ENCODE peak calls at places on chromosomes 13 and 19, in nine cellular contexts. One of them, this sample, is unnamed.

GRCh38 chr19:50772408-50773311 is 2.4 kb downstream of the GPR32 start:
- DNase-seq in cardiac muscle cell: no peak
- DNase-seq in lower lobe of right lung: no peak
- DNase-seq in GM20000: no peak
- DNase-seq in fibroblast of the aortic adventitia: peak; percentile 18
- DNase-seq in foreskin fibroblast: peak; percentile 27
- DNase-seq in Peyer's patch: no peak
- DNase-seq in stomach: no peak
- DNase-seq in activated B cell treated with CpG ODN at 0.5 μM for 24 hours: no peak
- DNase-seq in this sample: no peak

GRCh38 chr19:39327990-39328705 is 7.5 kb upstream of the LRFN1 start:
- DNase-seq in cardiac muscle cell: peak; percentile 89
- DNase-seq in lower lobe of right lung: peak; percentile 89
- DNase-seq in GM20000: peak; percentile 83
- DNase-seq in fibroblast of the aortic adventitia: peak; percentile 77
- DNase-seq in foreskin fibroblast: peak; percentile 85
- DNase-seq in Peyer's patch: peak; percentile 92
- DNase-seq in stomach: peak; percentile 91
- DNase-seq in activated B cell treated with CpG ODN at 0.5 μM for 24 hours: peak; percentile 77
- DNase-seq in this sample: peak; percentile 86

GRCh38 chr19:10936661-10937084 is 8.1 kb downstream of the TIMM29 start:
- DNase-seq in cardiac muscle cell: peak; percentile 92
- DNase-seq in lower lobe of right lung: no peak
- DNase-seq in GM20000: peak; percentile 66
- DNase-seq in fibroblast of the aortic adventitia: peak; percentile 89
- DNase-seq in foreskin fibroblast: peak; percentile 84
- DNase-seq in Peyer's patch: peak; percentile 70
- DNase-seq in stomach: peak; percentile 41
- DNase-seq in activated B cell treated with CpG ODN at 0.5 μM for 24 hours: no peak
- DNase-seq in this sample: peak; percentile 33

GRCh38 chr19:38359242-38360021 is 14.9 kb upstream of the PSMD8 start:
- DNase-seq in cardiac muscle cell: no peak
- DNase-seq in lower lobe of right lung: no peak
- DNase-seq in GM20000: no peak
- DNase-seq in fibroblast of the aortic adventitia: no peak
- DNase-seq in foreskin fibroblast: no peak
- DNase-seq in Peyer's patch: no peak
- DNase-seq in stomach: no peak
- DNase-seq in activated B cell treated with CpG ODN at 0.5 μM for 24 hours: no peak
- DNase-seq in this sample: no peak

GRCh38 chr13:51723529-51723928 is 80.4 kb downstream of the DHRS12 start:
- DNase-seq in cardiac muscle cell: no peak
- DNase-seq in lower lobe of right lung: no peak
- DNase-seq in GM20000: no peak
- DNase-seq in fibroblast of the aortic adventitia: no peak
- DNase-seq in foreskin fibroblast: no peak
- DNase-seq in Peyer's patch: no peak
- DNase-seq in stomach: no peak
- DNase-seq in activated B cell treated with CpG ODN at 0.5 μM for 24 hours: no peak
- DNase-seq in this sample: no peak

GRCh38 chr13:31160857-31161582 is 684 bp downstream of the HSPH1 start:
- DNase-seq in cardiac muscle cell: peak; percentile 86
- DNase-seq in lower lobe of right lung: peak; percentile 73
- DNase-seq in GM20000: peak; percentile 56
- DNase-seq in fibroblast of the aortic adventitia: peak; percentile 73
- DNase-seq in foreskin fibroblast: peak; percentile 79
- DNase-seq in Peyer's patch: peak; percentile 78
- DNase-seq in stomach: peak; percentile 60
- DNase-seq in activated B cell treated with CpG ODN at 0.5 μM for 24 hours: peak; percentile 55
- DNase-seq in this sample: peak; percentile 45

GRCh38 chr19:58001895-58002369 is 688 bp downstream of the ZNF606 start:
- DNase-seq in cardiac muscle cell: peak; percentile 45
- DNase-seq in lower lobe of right lung: no peak
- DNase-seq in GM20000: peak; percentile 44
- DNase-seq in fibroblast of the aortic adventitia: peak; percentile 14
- DNase-seq in foreskin fibroblast: no peak
- DNase-seq in Peyer's patch: peak; percentile 48
- DNase-seq in stomach: no peak
- DNase-seq in activated B cell treated with CpG ODN at 0.5 μM for 24 hours: no peak
- DNase-seq in this sample: peak; percentile 21

GRCh38 chr13:30466841-30467252 is 1.1 kb upstream of the HMGB1 start:
- DNase-seq in cardiac muscle cell: no peak
- DNase-seq in lower lobe of right lung: no peak
- DNase-seq in GM20000: peak; percentile 28
- DNase-seq in fibroblast of the aortic adventitia: no peak
- DNase-seq in foreskin fibroblast: no peak
- DNase-seq in Peyer's patch: no peak
- DNase-seq in stomach: no peak
- DNase-seq in activated B cell treated with CpG ODN at 0.5 μM for 24 hours: no peak
- DNase-seq in this sample: no peak

GRCh38 chr19:15550847-15551182 is 42.5 kb downstream of the CYP4F22 start:
- DNase-seq in cardiac muscle cell: no peak
- DNase-seq in lower lobe of right lung: no peak
- DNase-seq in GM20000: no peak
- DNase-seq in fibroblast of the aortic adventitia: no peak
- DNase-seq in foreskin fibroblast: peak; percentile 3
- DNase-seq in Peyer's patch: no peak
- DNase-seq in stomach: no peak
- DNase-seq in activated B cell treated with CpG ODN at 0.5 μM for 24 hours: no peak
- DNase-seq in this sample: no peak

GRCh38 chr13:43924549-43925245 is 45.0 kb downstream of the LACC1 start:
- DNase-seq in cardiac muscle cell: no peak
- DNase-seq in lower lobe of right lung: no peak
- DNase-seq in GM20000: peak; percentile 16
- DNase-seq in fibroblast of the aortic adventitia: no peak
- DNase-seq in foreskin fibroblast: no peak
- DNase-seq in Peyer's patch: no peak
- DNase-seq in stomach: no peak
- DNase-seq in activated B cell treated with CpG ODN at 0.5 μM for 24 hours: no peak
- DNase-seq in this sample: no peak

DNA sequence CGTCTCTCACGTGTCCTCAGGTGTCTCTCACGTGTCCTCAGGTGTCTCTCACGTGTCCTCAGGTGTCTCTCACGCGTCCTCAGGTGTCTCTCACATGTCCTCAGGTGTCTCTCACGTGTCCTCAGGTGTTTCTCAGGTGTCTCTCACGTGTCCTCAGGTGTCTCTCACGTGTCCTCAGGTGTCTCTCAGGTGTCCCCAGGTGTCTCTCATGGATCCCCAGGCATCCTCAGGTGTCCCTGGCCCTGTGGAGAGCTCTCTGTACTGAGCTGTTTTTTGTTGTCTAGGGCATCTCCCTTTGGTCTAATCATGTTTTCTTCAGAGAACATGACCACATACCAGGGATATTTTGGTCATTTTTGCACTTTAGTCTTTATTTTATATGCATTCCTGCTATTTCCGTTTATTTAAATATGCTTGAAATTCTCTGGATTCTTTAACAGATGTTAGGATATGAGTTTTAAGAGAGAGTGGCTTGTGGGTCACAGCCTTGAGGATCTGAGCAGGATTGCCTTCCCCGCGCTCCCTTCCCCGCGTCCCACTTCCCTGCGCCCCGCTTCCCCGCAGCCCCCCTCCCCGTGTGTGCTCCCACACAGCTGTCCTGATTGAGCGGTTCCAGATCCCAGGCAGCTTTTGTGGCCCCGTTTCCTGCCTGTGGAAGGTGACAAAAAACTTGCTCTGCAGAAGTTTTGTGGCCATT is 31.9 kb downstream of the ATP4B start:
- DNase-seq in cardiac muscle cell: no peak
- DNase-seq in lower lobe of right lung: peak; percentile 20
- DNase-seq in GM20000: no peak
- DNase-seq in fibroblast of the aortic adventitia: peak; percentile 54
- DNase-seq in foreskin fibroblast: peak; percentile 43
- DNase-seq in Peyer's patch: no peak
- DNase-seq in stomach: no peak
- DNase-seq in activated B cell treated with CpG ODN at 0.5 μM for 24 hours: no peak
- DNase-seq in this sample: no peak
- TF ChIP-seq CTCF in cardiac muscle cell: no peak
- TF ChIP-seq CTCF in lower lobe of right lung: no peak
- TF ChIP-seq CTCF in GM20000: no peak
- TF ChIP-seq CTCF in fibroblast of the aortic adventitia: no peak
- TF ChIP-seq CTCF in foreskin fibroblast: no peak
- TF ChIP-seq CTCF in Peyer's patch: no peak
- TF ChIP-seq CTCF in stomach: no peak
- TF ChIP-seq CTCF in activated B cell treated with CpG ODN at 0.5 μM for 24 hours: no peak
- TF ChIP-seq CTCF in this sample: no peak

GRCh38 chr13:25679936-25680335 is 308.2 kb downstream of the ATP8A2 start:
- DNase-seq in cardiac muscle cell: no peak
- DNase-seq in lower lobe of right lung: no peak
- DNase-seq in GM20000: no peak
- DNase-seq in fibroblast of the aortic adventitia: no peak
- DNase-seq in foreskin fibroblast: no peak
- DNase-seq in Peyer's patch: no peak
- DNase-seq in stomach: no peak
- DNase-seq in activated B cell treated with CpG ODN at 0.5 μM for 24 hours: no peak
- DNase-seq in this sample: no peak

GRCh38 chr13:25677956-25678355 is 306.2 kb downstream of the ATP8A2 start:
- DNase-seq in cardiac muscle cell: no peak
- DNase-seq in lower lobe of right lung: no peak
- DNase-seq in GM20000: no peak
- DNase-seq in fibroblast of the aortic adventitia: no peak
- DNase-seq in foreskin fibroblast: no peak
- DNase-seq in Peyer's patch: no peak
- DNase-seq in stomach: no peak
- DNase-seq in activated B cell treated with CpG ODN at 0.5 μM for 24 hours: no peak
- DNase-seq in this sample: no peak

GRCh38 chr13:25679154-25679553 is 307.4 kb downstream of the ATP8A2 start:
- DNase-seq in cardiac muscle cell: no peak
- DNase-seq in lower lobe of right lung: no peak
- DNase-seq in GM20000: no peak
- DNase-seq in fibroblast of the aortic adventitia: no peak
- DNase-seq in foreskin fibroblast: no peak
- DNase-seq in Peyer's patch: no peak
- DNase-seq in stomach: no peak
- DNase-seq in activated B cell treated with CpG ODN at 0.5 μM for 24 hours: no peak
- DNase-seq in this sample: no peak

GRCh38 chr13:25675060-25675459 is 303.3 kb downstream of the ATP8A2 start:
- DNase-seq in cardiac muscle cell: no peak
- DNase-seq in lower lobe of right lung: no peak
- DNase-seq in GM20000: no peak
- DNase-seq in fibroblast of the aortic adventitia: no peak
- DNase-seq in foreskin fibroblast: no peak
- DNase-seq in Peyer's patch: no peak
- DNase-seq in stomach: no peak
- DNase-seq in activated B cell treated with CpG ODN at 0.5 μM for 24 hours: no peak
- DNase-seq in this sample: no peak

DNA sequence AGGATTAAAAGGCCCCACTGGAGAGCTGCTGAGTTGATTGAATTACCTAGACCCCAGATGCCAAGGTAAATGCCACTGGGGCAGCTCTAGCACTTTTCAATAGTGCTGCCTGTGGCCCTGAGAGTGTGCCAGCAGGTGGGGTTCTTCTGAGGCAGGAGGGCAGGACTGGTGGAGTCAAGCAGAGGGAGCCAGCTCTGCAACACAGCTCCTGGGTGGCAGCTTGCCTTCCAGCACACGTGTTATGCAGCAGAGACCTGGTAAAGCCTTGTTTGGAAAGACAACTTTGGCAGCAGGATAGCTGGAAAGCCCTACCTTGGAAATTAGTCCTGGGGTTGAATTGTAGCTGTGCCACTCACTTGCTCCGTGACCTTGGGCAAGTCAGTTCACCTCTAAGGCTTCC is 306.6 kb downstream of the ATP8A2 start:
- DNase-seq in cardiac muscle cell: no peak
- DNase-seq in lower lobe of right lung: no peak
- DNase-seq in GM20000: no peak
- DNase-seq in fibroblast of the aortic adventitia: no peak
- DNase-seq in foreskin fibroblast: no peak
- DNase-seq in Peyer's patch: no peak
- DNase-seq in stomach: peak; percentile 81
- DNase-seq in activated B cell treated with CpG ODN at 0.5 μM for 24 hours: no peak
- DNase-seq in this sample: peak; percentile 27
- TF ChIP-seq CTCF in cardiac muscle cell: no peak
- TF ChIP-seq CTCF in lower lobe of right lung: no peak
- TF ChIP-seq CTCF in GM20000: no peak
- TF ChIP-seq CTCF in fibroblast of the aortic adventitia: no peak
- TF ChIP-seq CTCF in foreskin fibroblast: no peak
- TF ChIP-seq CTCF in Peyer's patch: no peak
- TF ChIP-seq CTCF in stomach: peak; percentile 37
- TF ChIP-seq CTCF in activated B cell treated with CpG ODN at 0.5 μM for 24 hours: no peak
- TF ChIP-seq CTCF in this sample: no peak

DNA sequence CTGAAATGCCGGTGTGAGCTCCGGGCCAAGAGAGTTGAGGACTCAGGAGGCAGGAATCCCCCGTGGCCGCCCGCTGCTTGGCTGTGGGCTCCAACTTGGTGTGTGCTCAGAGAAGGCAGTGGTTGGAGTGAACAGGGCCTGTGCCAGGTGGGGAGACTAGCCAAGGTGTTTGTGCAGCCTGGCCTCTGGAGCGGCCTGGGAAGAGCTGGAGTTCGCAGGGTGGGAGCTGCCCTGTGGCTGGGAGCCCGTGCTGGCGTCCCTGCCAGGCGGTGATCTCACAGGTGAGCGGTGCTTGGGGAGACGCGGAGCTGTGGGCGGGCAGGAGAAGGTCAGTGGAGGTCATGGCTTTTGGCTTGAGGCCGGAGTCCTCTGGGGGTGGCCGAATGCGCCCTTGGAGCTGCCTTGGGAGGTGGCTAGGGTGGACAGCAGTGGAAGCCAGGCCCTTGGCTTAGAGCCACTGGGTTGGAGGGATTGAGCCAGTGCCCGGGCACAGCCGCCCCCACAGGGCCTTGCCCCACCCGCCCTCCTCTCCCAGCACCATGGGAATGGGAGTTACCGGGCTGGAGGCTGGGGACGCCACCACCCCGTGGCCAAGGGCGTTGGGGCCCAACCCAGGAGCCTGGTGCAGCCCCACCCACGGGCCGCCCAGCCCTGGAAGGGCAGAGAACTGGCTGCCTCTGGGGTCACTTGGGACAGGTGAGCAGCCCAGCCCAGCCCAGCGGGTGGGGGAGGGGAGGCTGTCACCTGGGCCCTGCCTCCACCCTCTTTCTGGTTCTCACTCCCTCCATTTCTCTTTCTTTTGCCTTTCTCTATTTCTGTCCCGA is 7.1 kb upstream of the CIRBP start:
- DNase-seq in cardiac muscle cell: no peak
- DNase-seq in lower lobe of right lung: peak; percentile 91
- DNase-seq in GM20000: no peak
- DNase-seq in fibroblast of the aortic adventitia: peak; percentile 82
- DNase-seq in foreskin fibroblast: peak; percentile 69
- DNase-seq in Peyer's patch: peak; percentile 94
- DNase-seq in stomach: peak; percentile 96
- DNase-seq in activated B cell treated with CpG ODN at 0.5 μM for 24 hours: peak; percentile 53
- DNase-seq in this sample: no peak
- TF ChIP-seq CTCF in cardiac muscle cell: no peak
- TF ChIP-seq CTCF in lower lobe of right lung: no peak
- TF ChIP-seq CTCF in GM20000: no peak
- TF ChIP-seq CTCF in fibroblast of the aortic adventitia: no peak
- TF ChIP-seq CTCF in foreskin fibroblast: no peak
- TF ChIP-seq CTCF in Peyer's patch: no peak
- TF ChIP-seq CTCF in stomach: no peak
- TF ChIP-seq CTCF in activated B cell treated with CpG ODN at 0.5 μM for 24 hours: no peak
- TF ChIP-seq CTCF in this sample: no peak

DNA sequence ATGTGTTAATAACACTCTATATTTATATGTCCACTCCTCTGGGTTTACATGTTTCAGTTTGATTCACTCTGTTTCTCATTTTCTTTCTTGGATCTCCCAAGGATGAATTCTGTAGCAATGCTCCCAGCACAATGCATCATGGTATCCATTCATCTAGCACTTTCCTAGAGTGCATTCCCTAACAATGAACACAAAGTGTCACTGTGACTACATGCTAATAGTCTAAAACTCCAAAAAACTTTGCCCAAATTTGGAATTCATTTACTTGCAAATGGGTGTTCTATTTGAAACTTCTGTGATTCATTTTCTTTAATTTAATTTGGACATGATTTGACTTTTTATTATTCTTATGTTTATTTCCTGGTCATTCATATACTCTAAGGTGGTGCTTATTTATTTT is 286.3 kb downstream of the POU4F1 start:
- DNase-seq in cardiac muscle cell: peak; percentile 22
- DNase-seq in lower lobe of right lung: no peak
- DNase-seq in GM20000: no peak
- DNase-seq in fibroblast of the aortic adventitia: peak; percentile 13
- DNase-seq in foreskin fibroblast: no peak
- DNase-seq in Peyer's patch: no peak
- DNase-seq in stomach: no peak
- DNase-seq in activated B cell treated with CpG ODN at 0.5 μM for 24 hours: no peak
- DNase-seq in this sample: no peak
- TF ChIP-seq CTCF in cardiac muscle cell: peak; percentile 20
- TF ChIP-seq CTCF in lower lobe of right lung: peak; percentile 28
- TF ChIP-seq CTCF in GM20000: no peak
- TF ChIP-seq CTCF in fibroblast of the aortic adventitia: peak; percentile 32
- TF ChIP-seq CTCF in foreskin fibroblast: no peak
- TF ChIP-seq CTCF in Peyer's patch: no peak
- TF ChIP-seq CTCF in stomach: no peak
- TF ChIP-seq CTCF in activated B cell treated with CpG ODN at 0.5 μM for 24 hours: no peak
- TF ChIP-seq CTCF in this sample: no peak

This sample was measured in CD8-positive, alpha-beta T cell.